ENCODE peak calls at places on chromosomes 16 and 17, in five cellular contexts. One of them, this sample, is unnamed.
A peak's percentile ranks its signal among the peaks of the same experiment; 100 is the strongest.

GRCh38 chr17:57396515-57396921 is 140.2 kb downstream of the MSI2 start:
- DNase-seq in aorta: no peak
- DNase-seq in left cardiac atrium: no peak
- DNase-seq in HFFc6: no peak
- DNase-seq in DMS153: no peak
- DNase-seq in this sample: no peak

GRCh38 chr17:42677921-42678781 is 1.4 kb upstream of the PLEKHH3 start:
- DNase-seq in aorta: peak; percentile 92
- DNase-seq in left cardiac atrium: peak; percentile 91
- DNase-seq in HFFc6: peak; percentile 89
- DNase-seq in DMS153: peak; percentile 82
- DNase-seq in this sample: peak; percentile 87

GRCh38 chr16:12239226-12239625 is 262.7 kb downstream of the SNX29 start:
- DNase-seq in aorta: no peak
- DNase-seq in left cardiac atrium: no peak
- DNase-seq in HFFc6: no peak
- DNase-seq in DMS153: no peak
- DNase-seq in this sample: no peak

GRCh38 chr17:37555386-37555785 is 53.8 kb downstream of the SYNRG start:
- DNase-seq in aorta: no peak
- DNase-seq in left cardiac atrium: no peak
- DNase-seq in HFFc6: no peak
- DNase-seq in DMS153: no peak
- DNase-seq in this sample: no peak

GRCh38 chr16:86099326-86099725 is 200.4 kb downstream of the IRF8 start:
- DNase-seq in aorta: no peak
- DNase-seq in left cardiac atrium: no peak
- DNase-seq in HFFc6: no peak
- DNase-seq in DMS153: no peak
- DNase-seq in this sample: no peak

GRCh38 chr17:82859431-82860403 is 19.9 kb upstream of the ZNF750 start:
- DNase-seq in aorta: peak; percentile 80
- DNase-seq in left cardiac atrium: no peak
- DNase-seq in HFFc6: peak; percentile 5
- DNase-seq in DMS153: no peak
- DNase-seq in this sample: no peak

GRCh38 chr16:89071686-89072182 is 21.9 kb upstream of the ACSF3 start:
- DNase-seq in aorta: no peak
- DNase-seq in left cardiac atrium: no peak
- DNase-seq in HFFc6: no peak
- DNase-seq in DMS153: peak; percentile 72
- DNase-seq in this sample: no peak

GRCh38 chr17:67488161-67488560 is 111.1 kb downstream of the PITPNC1 start:
- DNase-seq in aorta: no peak
- DNase-seq in left cardiac atrium: peak; percentile 52
- DNase-seq in HFFc6: no peak
- DNase-seq in DMS153: no peak
- DNase-seq in this sample: no peak

GRCh38 chr16:30895592-30896202 is 717 bp upstream of the CTF1 start:
- DNase-seq in aorta: no peak
- DNase-seq in left cardiac atrium: no peak
- DNase-seq in HFFc6: no peak
- DNase-seq in DMS153: peak; percentile 43
- DNase-seq in this sample: no peak

GRCh38 chr17:72387487-72387886 is 266.7 kb downstream of the SOX9 start:
- DNase-seq in aorta: no peak
- DNase-seq in left cardiac atrium: no peak
- DNase-seq in HFFc6: peak; percentile 83
- DNase-seq in DMS153: no peak
- DNase-seq in this sample: no peak

GRCh38 chr17:59829217-59830006 is 63.3 kb downstream of the TUBD1 start:
- DNase-seq in aorta: no peak
- DNase-seq in left cardiac atrium: no peak
- DNase-seq in HFFc6: peak; percentile 93
- DNase-seq in DMS153: peak; percentile 98
- DNase-seq in this sample: no peak

GRCh38 chr16:50856991-50857390 is 115.1 kb downstream of the CYLD start:
- DNase-seq in aorta: no peak
- DNase-seq in left cardiac atrium: no peak
- DNase-seq in HFFc6: no peak
- DNase-seq in DMS153: no peak
- DNase-seq in this sample: no peak

GRCh38 chr17:75242461-75243042 is 18.9 kb downstream of the GGA3 start:
- DNase-seq in aorta: no peak
- DNase-seq in left cardiac atrium: no peak
- DNase-seq in HFFc6: no peak
- DNase-seq in DMS153: no peak
- DNase-seq in this sample: no peak

GRCh38 chr17:68197997-68198930 is 49.6 kb upstream of the AMZ2 start:
- DNase-seq in aorta: no peak
- DNase-seq in left cardiac atrium: peak; percentile 27
- DNase-seq in HFFc6: no peak
- DNase-seq in DMS153: no peak
- DNase-seq in this sample: peak; percentile 13

GRCh38 chr17:73172252-73172651 is 7.4 kb downstream of the SSTR2 start:
- DNase-seq in aorta: no peak
- DNase-seq in left cardiac atrium: no peak
- DNase-seq in HFFc6: no peak
- DNase-seq in DMS153: no peak
- DNase-seq in this sample: no peak

GRCh38 chr17:72474740-72475477 is 354.1 kb downstream of the SOX9 start:
- DNase-seq in aorta: no peak
- DNase-seq in left cardiac atrium: no peak
- DNase-seq in HFFc6: no peak
- DNase-seq in DMS153: no peak
- DNase-seq in this sample: no peak

GRCh38 chr16:85238233-85238647 is 126.0 kb upstream of the CIBAR2 start:
- DNase-seq in aorta: peak; percentile 92
- DNase-seq in left cardiac atrium: peak; percentile 86
- DNase-seq in HFFc6: peak; percentile 58
- DNase-seq in DMS153: no peak
- DNase-seq in this sample: no peak

GRCh38 chr16:23941963-23942564 is 106.3 kb downstream of the PRKCB start:
- DNase-seq in aorta: peak; percentile 48
- DNase-seq in left cardiac atrium: no peak
- DNase-seq in HFFc6: no peak
- DNase-seq in DMS153: peak; percentile 67
- DNase-seq in this sample: no peak

GRCh38 chr17:36105718-36106117 is 2.1 kb downstream of the CCL4 start:
- DNase-seq in aorta: no peak
- DNase-seq in left cardiac atrium: no peak
- DNase-seq in HFFc6: no peak
- DNase-seq in DMS153: no peak
- DNase-seq in this sample: no peak

GRCh38 chr16:25143898-25144297 is 32.4 kb downstream of the LCMT1 start:
- DNase-seq in aorta: no peak
- DNase-seq in left cardiac atrium: no peak
- DNase-seq in HFFc6: no peak
- DNase-seq in DMS153: no peak
- DNase-seq in this sample: peak; percentile 37

GRCh38 chr17:13272296-13272695 is 254.5 kb upstream of the ELAC2 start:
- DNase-seq in aorta: no peak
- DNase-seq in left cardiac atrium: no peak
- DNase-seq in HFFc6: peak; percentile 0
- DNase-seq in DMS153: no peak
- DNase-seq in this sample: no peak

GRCh38 chr17:74280093-74280513 is 6.1 kb downstream of the DNAI2 start:
- DNase-seq in aorta: peak; percentile 61
- DNase-seq in left cardiac atrium: peak; percentile 66
- DNase-seq in HFFc6: no peak
- DNase-seq in DMS153: no peak
- DNase-seq in this sample: no peak

GRCh38 chr17:34025179-34025551 is 229.9 kb upstream of the CCL2 start:
- DNase-seq in aorta: no peak
- DNase-seq in left cardiac atrium: no peak
- DNase-seq in HFFc6: no peak
- DNase-seq in DMS153: no peak
- DNase-seq in this sample: no peak

GRCh38 chr17:12282056-12282455 is 261.4 kb downstream of the MAP2K4 start:
- DNase-seq in aorta: no peak
- DNase-seq in left cardiac atrium: no peak
- DNase-seq in HFFc6: peak; percentile 78
- DNase-seq in DMS153: no peak
- DNase-seq in this sample: peak; percentile 61

GRCh38 chr17:37849617-37849972 is 74.6 kb upstream of the TBC1D3K start:
- DNase-seq in aorta: no peak
- DNase-seq in left cardiac atrium: no peak
- DNase-seq in HFFc6: no peak
- DNase-seq in DMS153: no peak
- DNase-seq in this sample: no peak

GRCh38 chr16:86941731-86942468 is 363.6 kb downstream of the FOXL1 start:
- DNase-seq in aorta: peak; percentile 26
- DNase-seq in left cardiac atrium: no peak
- DNase-seq in HFFc6: no peak
- DNase-seq in DMS153: no peak
- DNase-seq in this sample: no peak

GRCh38 chr16:31074814-31075183 is 577 bp downstream of the ZNF646 start:
- DNase-seq in aorta: no peak
- DNase-seq in left cardiac atrium: no peak
- DNase-seq in HFFc6: no peak
- DNase-seq in DMS153: no peak
- DNase-seq in this sample: no peak

GRCh38 chr17:29292071-29292991 is 1.6 kb downstream of the NUFIP2 start:
- DNase-seq in aorta: peak; percentile 81
- DNase-seq in left cardiac atrium: peak; percentile 79
- DNase-seq in HFFc6: no peak
- DNase-seq in DMS153: no peak
- DNase-seq in this sample: no peak

GRCh38 chr17:45261577-45262515 is at the start of gene SPATA32:
- DNase-seq in aorta: peak; percentile 70
- DNase-seq in left cardiac atrium: peak; percentile 75
- DNase-seq in HFFc6: no peak
- DNase-seq in DMS153: no peak
- DNase-seq in this sample: no peak

This sample was measured in LNCaP clone FGC.